ENCODE peak calls at places on chromosomes 1 and 21, in eight cellular contexts. One of them, this sample, is unnamed.

GRCh38 chr1:168887381-168887780 is 158.4 kb upstream of the DPT start:
- DNase-seq in RWPE1: no peak
- DNase-seq in ACHN: no peak
- DNase-seq in GOT3: no peak
- DNase-seq in NCI-H1105 treated with DMSO at 0.1 percent for 48 hours: no peak
- DNase-seq in EH: no peak
- DNase-seq in left colon: no peak
- DNase-seq in GM04504: no peak
- DNase-seq in this sample: no peak

GRCh38 chr1:185200889-185201288 is 43.9 kb downstream of the SWT1 start:
- DNase-seq in NCI-H1105 treated with DMSO at 0.1 percent for 48 hours: no peak
- DNase-seq in GOT3: no peak
- DNase-seq in ACHN: no peak
- DNase-seq in left colon: no peak
- DNase-seq in EH: no peak
- DNase-seq in GM04504: no peak
- DNase-seq in RWPE1: no peak
- DNase-seq in this sample: no peak

GRCh38 chr1:193658711-193659110 is 472.3 kb upstream of the B3GALT2 start:
- DNase-seq in GOT3: no peak
- DNase-seq in RWPE1: no peak
- DNase-seq in NCI-H1105 treated with DMSO at 0.1 percent for 48 hours: no peak
- DNase-seq in left colon: no peak
- DNase-seq in GM04504: no peak
- DNase-seq in ACHN: no peak
- DNase-seq in EH: no peak
- DNase-seq in this sample: no peak

GRCh38 chr1:164611754-164612642 is 53.0 kb downstream of the PBX1 start:
- DNase-seq in left colon: peak; percentile 78
- DNase-seq in GOT3: no peak
- DNase-seq in EH: peak; percentile 82
- DNase-seq in RWPE1: peak; percentile 82
- DNase-seq in ACHN: no peak
- DNase-seq in GM04504: no peak
- DNase-seq in NCI-H1105 treated with DMSO at 0.1 percent for 48 hours: peak; percentile 83
- DNase-seq in this sample: no peak

GRCh38 chr1:8908388-8909151 is 30.1 kb upstream of the ENO1 start:
- DNase-seq in RWPE1: no peak
- DNase-seq in EH: no peak
- DNase-seq in NCI-H1105 treated with DMSO at 0.1 percent for 48 hours: no peak
- DNase-seq in ACHN: no peak
- DNase-seq in left colon: no peak
- DNase-seq in GM04504: no peak
- DNase-seq in GOT3: no peak
- DNase-seq in this sample: no peak

GRCh38 chr1:208146650-208147049 is 97.5 kb downstream of the PLXNA2 start:
- DNase-seq in EH: no peak
- DNase-seq in NCI-H1105 treated with DMSO at 0.1 percent for 48 hours: no peak
- DNase-seq in RWPE1: no peak
- DNase-seq in left colon: no peak
- DNase-seq in GOT3: no peak
- DNase-seq in GM04504: no peak
- DNase-seq in ACHN: no peak
- DNase-seq in this sample: no peak

GRCh38 chr1:68313736-68314594 is 81.6 kb upstream of the WLS start:
- DNase-seq in EH: no peak
- DNase-seq in GOT3: no peak
- DNase-seq in left colon: no peak
- DNase-seq in ACHN: no peak
- DNase-seq in RWPE1: no peak
- DNase-seq in GM04504: no peak
- DNase-seq in NCI-H1105 treated with DMSO at 0.1 percent for 48 hours: peak; percentile 99
- DNase-seq in this sample: no peak

GRCh38 chr1:47388548-47389238 is 27.4 kb upstream of the FOXE3 start:
- DNase-seq in GM04504: no peak
- DNase-seq in NCI-H1105 treated with DMSO at 0.1 percent for 48 hours: peak; percentile 59
- DNase-seq in RWPE1: peak; percentile 78
- DNase-seq in GOT3: peak; percentile 28
- DNase-seq in ACHN: peak; percentile 50
- DNase-seq in left colon: peak; percentile 78
- DNase-seq in EH: peak; percentile 80
- DNase-seq in this sample: peak; percentile 60

GRCh38 chr21:46119565-46120271 is 21.8 kb downstream of the COL6A2 start:
- DNase-seq in NCI-H1105 treated with DMSO at 0.1 percent for 48 hours: no peak
- DNase-seq in GM04504: no peak
- DNase-seq in RWPE1: no peak
- DNase-seq in EH: no peak
- DNase-seq in left colon: peak; percentile 1
- DNase-seq in GOT3: no peak
- DNase-seq in ACHN: no peak
- DNase-seq in this sample: no peak

GRCh38 chr1:200296091-200296661 is 113.7 kb downstream of the ZNF281 start:
- DNase-seq in left colon: no peak
- DNase-seq in ACHN: no peak
- DNase-seq in GOT3: no peak
- DNase-seq in NCI-H1105 treated with DMSO at 0.1 percent for 48 hours: no peak
- DNase-seq in RWPE1: no peak
- DNase-seq in GM04504: no peak
- DNase-seq in EH: peak; percentile 85
- DNase-seq in this sample: no peak

GRCh38 chr1:92356956-92357355 is 58.1 kb downstream of the RPAP2 start:
- DNase-seq in NCI-H1105 treated with DMSO at 0.1 percent for 48 hours: no peak
- DNase-seq in ACHN: no peak
- DNase-seq in GM04504: peak; percentile 26
- DNase-seq in RWPE1: no peak
- DNase-seq in left colon: no peak
- DNase-seq in EH: peak; percentile 57
- DNase-seq in GOT3: no peak
- DNase-seq in this sample: no peak

GRCh38 chr1:71088645-71089287 is 7.9 kb upstream of the ZRANB2 start:
- DNase-seq in ACHN: no peak
- DNase-seq in left colon: peak; percentile 19
- DNase-seq in NCI-H1105 treated with DMSO at 0.1 percent for 48 hours: no peak
- DNase-seq in EH: no peak
- DNase-seq in GM04504: no peak
- DNase-seq in GOT3: no peak
- DNase-seq in RWPE1: no peak
- DNase-seq in this sample: no peak

GRCh38 chr1:115822117-115822516 is 18.8 kb downstream of the NHLH2 start:
- DNase-seq in left colon: no peak
- DNase-seq in NCI-H1105 treated with DMSO at 0.1 percent for 48 hours: no peak
- DNase-seq in GM04504: no peak
- DNase-seq in GOT3: no peak
- DNase-seq in RWPE1: no peak
- DNase-seq in ACHN: no peak
- DNase-seq in EH: no peak
- DNase-seq in this sample: no peak

GRCh38 chr1:25743164-25744139 is 56.5 kb upstream of the SELENON start:
- DNase-seq in GOT3: peak; percentile 38
- DNase-seq in NCI-H1105 treated with DMSO at 0.1 percent for 48 hours: no peak
- DNase-seq in GM04504: peak; percentile 58
- DNase-seq in EH: no peak
- DNase-seq in ACHN: no peak
- DNase-seq in left colon: peak; percentile 70
- DNase-seq in RWPE1: no peak
- DNase-seq in this sample: peak; percentile 86

GRCh38 chr1:179366093-179366800 is 476 bp downstream of the AXDND1 start:
- DNase-seq in ACHN: peak; percentile 31
- DNase-seq in GM04504: no peak
- DNase-seq in RWPE1: no peak
- DNase-seq in GOT3: peak; percentile 53
- DNase-seq in EH: no peak
- DNase-seq in left colon: no peak
- DNase-seq in NCI-H1105 treated with DMSO at 0.1 percent for 48 hours: peak; percentile 43
- DNase-seq in this sample: peak; percentile 22

GRCh38 chr1:248856176-248856575 is 2.7 kb downstream of the ZNF692 start:
- DNase-seq in GOT3: no peak
- DNase-seq in GM04504: no peak
- DNase-seq in ACHN: no peak
- DNase-seq in EH: no peak
- DNase-seq in left colon: no peak
- DNase-seq in NCI-H1105 treated with DMSO at 0.1 percent for 48 hours: no peak
- DNase-seq in RWPE1: no peak
- DNase-seq in this sample: no peak

GRCh38 chr21:45286671-45287437 is 841 bp downstream of the POFUT2 start:
- DNase-seq in EH: peak; percentile 27
- DNase-seq in RWPE1: no peak
- DNase-seq in ACHN: no peak
- DNase-seq in left colon: peak; percentile 43
- DNase-seq in GM04504: no peak
- DNase-seq in GOT3: no peak
- DNase-seq in NCI-H1105 treated with DMSO at 0.1 percent for 48 hours: no peak
- DNase-seq in this sample: no peak

GRCh38 chr1:31981976-31982375 is 31.7 kb upstream of the KHDRBS1 start:
- DNase-seq in ACHN: no peak
- DNase-seq in RWPE1: no peak
- DNase-seq in EH: peak; percentile 18
- DNase-seq in GOT3: no peak
- DNase-seq in left colon: no peak
- DNase-seq in NCI-H1105 treated with DMSO at 0.1 percent for 48 hours: no peak
- DNase-seq in GM04504: no peak
- DNase-seq in this sample: no peak

GRCh38 chr21:35649186-35649585 is 411.1 kb downstream of the SETD4 start:
- DNase-seq in GOT3: no peak
- DNase-seq in ACHN: no peak
- DNase-seq in RWPE1: peak; percentile 8
- DNase-seq in EH: peak; percentile 78
- DNase-seq in left colon: no peak
- DNase-seq in GM04504: peak; percentile 45
- DNase-seq in NCI-H1105 treated with DMSO at 0.1 percent for 48 hours: no peak
- DNase-seq in this sample: no peak

GRCh38 chr1:62962794-62963776 is 179.2 kb downstream of the ATG4C start:
- DNase-seq in RWPE1: peak; percentile 11
- DNase-seq in NCI-H1105 treated with DMSO at 0.1 percent for 48 hours: no peak
- DNase-seq in GM04504: peak; percentile 9
- DNase-seq in GOT3: no peak
- DNase-seq in EH: peak; percentile 34
- DNase-seq in ACHN: peak; percentile 41
- DNase-seq in left colon: peak; percentile 47
- DNase-seq in this sample: peak; percentile 27

GRCh38 chr21:45050786-45051489 is 23.4 kb upstream of the ADARB1 start:
- DNase-seq in RWPE1: no peak
- DNase-seq in ACHN: no peak
- DNase-seq in GM04504: no peak
- DNase-seq in EH: peak; percentile 94
- DNase-seq in GOT3: no peak
- DNase-seq in left colon: no peak
- DNase-seq in NCI-H1105 treated with DMSO at 0.1 percent for 48 hours: no peak
- DNase-seq in this sample: no peak

GRCh38 chr1:204826970-204827369 is 43.7 kb upstream of the NFASC start:
- DNase-seq in NCI-H1105 treated with DMSO at 0.1 percent for 48 hours: no peak
- DNase-seq in GOT3: no peak
- DNase-seq in RWPE1: no peak
- DNase-seq in ACHN: peak; percentile 41
- DNase-seq in EH: no peak
- DNase-seq in left colon: peak; percentile 55
- DNase-seq in GM04504: no peak
- DNase-seq in this sample: peak; percentile 57

GRCh38 chr1:47433453-47434050 is 4.3 kb upstream of the FOXD2 start:
- DNase-seq in RWPE1: no peak
- DNase-seq in left colon: peak; percentile 39
- DNase-seq in GOT3: no peak
- DNase-seq in NCI-H1105 treated with DMSO at 0.1 percent for 48 hours: no peak
- DNase-seq in GM04504: no peak
- DNase-seq in EH: no peak
- DNase-seq in ACHN: no peak
- DNase-seq in this sample: no peak

GRCh38 chr1:150981805-150982712 is at the start of gene ANXA9:
- DNase-seq in NCI-H1105 treated with DMSO at 0.1 percent for 48 hours: no peak
- DNase-seq in RWPE1: no peak
- DNase-seq in ACHN: no peak
- DNase-seq in GM04504: no peak
- DNase-seq in EH: peak; percentile 21
- DNase-seq in left colon: peak; percentile 59
- DNase-seq in GOT3: no peak
- DNase-seq in this sample: no peak

GRCh38 chr1:151807131-151807530 is 1.9 kb upstream of the LINGO4 start:
- DNase-seq in ACHN: no peak
- DNase-seq in NCI-H1105 treated with DMSO at 0.1 percent for 48 hours: no peak
- DNase-seq in RWPE1: no peak
- DNase-seq in left colon: no peak
- DNase-seq in EH: no peak
- DNase-seq in GOT3: no peak
- DNase-seq in GM04504: no peak
- DNase-seq in this sample: no peak

GRCh38 chr1:39960461-39960958 is 5.6 kb downstream of the MFSD2A start:
- DNase-seq in GM04504: no peak
- DNase-seq in NCI-H1105 treated with DMSO at 0.1 percent for 48 hours: peak; percentile 99
- DNase-seq in GOT3: no peak
- DNase-seq in left colon: peak; percentile 86
- DNase-seq in RWPE1: peak; percentile 65
- DNase-seq in EH: no peak
- DNase-seq in ACHN: no peak
- DNase-seq in this sample: peak; percentile 50

GRCh38 chr1:241747992-241748391 is 95.9 kb downstream of the WDR64 start:
- DNase-seq in ACHN: no peak
- DNase-seq in GM04504: no peak
- DNase-seq in GOT3: no peak
- DNase-seq in EH: no peak
- DNase-seq in NCI-H1105 treated with DMSO at 0.1 percent for 48 hours: no peak
- DNase-seq in left colon: no peak
- DNase-seq in RWPE1: no peak
- DNase-seq in this sample: no peak

GRCh38 chr1:114651893-114652292 is 18.0 kb downstream of the DENND2C start:
- DNase-seq in RWPE1: no peak
- DNase-seq in GOT3: no peak
- DNase-seq in NCI-H1105 treated with DMSO at 0.1 percent for 48 hours: no peak
- DNase-seq in ACHN: no peak
- DNase-seq in left colon: no peak
- DNase-seq in EH: no peak
- DNase-seq in GM04504: no peak
- DNase-seq in this sample: no peak

GRCh38 chr1:208164609-208165008 is 79.6 kb downstream of the PLXNA2 start:
- DNase-seq in NCI-H1105 treated with DMSO at 0.1 percent for 48 hours: no peak
- DNase-seq in ACHN: no peak
- DNase-seq in RWPE1: no peak
- DNase-seq in GOT3: no peak
- DNase-seq in EH: no peak
- DNase-seq in GM04504: no peak
- DNase-seq in left colon: no peak
- DNase-seq in this sample: no peak

GRCh38 chr1:218294531-218294930 is 9.4 kb downstream of the RRP15 start:
- DNase-seq in RWPE1: no peak
- DNase-seq in GOT3: no peak
- DNase-seq in NCI-H1105 treated with DMSO at 0.1 percent for 48 hours: no peak
- DNase-seq in EH: peak; percentile 72
- DNase-seq in ACHN: no peak
- DNase-seq in left colon: no peak
- DNase-seq in GM04504: peak; percentile 50
- DNase-seq in this sample: no peak

GRCh38 chr21:45459171-45460010 is 54.4 kb downstream of the COL18A1 start:
- DNase-seq in EH: no peak
- DNase-seq in ACHN: no peak
- DNase-seq in GM04504: no peak
- DNase-seq in left colon: no peak
- DNase-seq in GOT3: no peak
- DNase-seq in RWPE1: no peak
- DNase-seq in NCI-H1105 treated with DMSO at 0.1 percent for 48 hours: no peak
- DNase-seq in this sample: no peak

This sample was measured in Ammon's horn.